ENCODE peak calls at places on chromosome 20, in seven cellular contexts. V is nucleus accumbens, E is iris pigment epithelial cell, X is LoVo, J is ovary, U is BJ, T is spleen. I is an unnamed sample.

GRCh38 chr20:58550661-58551060 is 35.5 kb upstream of the APCDD1L start:
- DNase-seq in X (no peak), V (no peak), E (peak; percentile 98), J (no peak), T (no peak), U (peak; percentile 71), I (peak; percentile 98)

GRCh38 chr20:44618318-44618731 is 33.2 kb downstream of the ADA start:
- DNase-seq in X (no peak), E (no peak), V (no peak), J (no peak), T (peak; percentile 77), U (no peak), I (no peak)

GRCh38 chr20:1810926-1811620 is 84.1 kb upstream of the SIRPA start:
- DNase-seq in J (no peak), V (no peak), E (peak; percentile 37), X (no peak), T (no peak), U (no peak), I (peak; percentile 83)

GRCh38 chr20:44642203-44643153 is 9.0 kb downstream of the ADA start:
- DNase-seq in V (no peak), U (no peak), E (peak; percentile 94), T (peak; percentile 83), J (peak; percentile 55), X (no peak), I (peak; percentile 96)

GRCh38 chr20:5735845-5736530 is 14.2 kb upstream of the SHLD1 start:
- DNase-seq in V (no peak), J (no peak), X (no peak), T (no peak), E (no peak), U (no peak), I (no peak)

GRCh38 chr20:20837574-20838021 is 125.2 kb upstream of the RALGAPA2 start:
- DNase-seq in J (peak; percentile 72), T (no peak), X (peak; percentile 66), V (peak; percentile 39), U (no peak), E (peak; percentile 45), I (peak; percentile 37)

GRCh38 chr20:59634435-59635005 is 30.2 kb downstream of the PHACTR3 start:
- DNase-seq in X (no peak), J (no peak), E (no peak), T (no peak), V (no peak), U (no peak), I (no peak)

GRCh38 chr20:19996970-19997369 is 20.2 kb upstream of the NAA20 start:
- DNase-seq in V (no peak), T (no peak), E (no peak), J (no peak), U (no peak), X (no peak), I (no peak)

GRCh38 chr20:48682529-48683385 is 145.0 kb downstream of the PREX1 start:
- DNase-seq in V (no peak), T (peak; percentile 76), E (peak; percentile 85), X (no peak), U (peak; percentile 87), J (peak; percentile 87), I (peak; percentile 96)

GRCh38 chr20:21511485-21511849 is 2.4 kb downstream of the NKX2-2 start:
- DNase-seq in V (no peak), E (no peak), T (no peak), X (no peak), U (no peak), J (no peak), I (no peak)

GRCh38 chr20:16062661-16063591 is 510.3 kb downstream of the KIF16B start:
- DNase-seq in X (no peak), U (no peak), T (no peak), V (no peak), J (no peak), E (no peak), I (no peak)

GRCh38 chr20:5192570-5193431 is 66.0 kb downstream of the CDS2 start:
- DNase-seq in E (no peak), X (no peak), V (no peak), J (no peak), T (no peak), U (no peak), I (no peak)

GRCh38 chr20:286508-286907 is 4.0 kb downstream of the C20orf96 start:
- DNase-seq in T (no peak), J (no peak), E (no peak), V (no peak), U (no peak), X (no peak), I (no peak)

GRCh38 chr20:38727602-38728236 is 3.4 kb downstream of the SLC32A1 start:
- DNase-seq in J (no peak), U (no peak), E (no peak), X (no peak), T (no peak), V (no peak), I (no peak)

GRCh38 chr20:31608256-31608980 is 3.3 kb downstream of the ID1 start:
- DNase-seq in E (peak; percentile 79), V (no peak), U (no peak), T (peak; percentile 85), J (peak; percentile 80), X (peak; percentile 90), I (peak; percentile 50)

GRCh38 chr20:50034567-50035170 is 51.9 kb downstream of the SNAI1 start:
- DNase-seq in T (no peak), X (no peak), E (peak; percentile 33), J (no peak), V (no peak), U (no peak), I (peak; percentile 62)

GRCh38 chr20:40255368-40255767 is 433.7 kb downstream of the MAFB start:
- DNase-seq in T (no peak), X (no peak), J (no peak), U (no peak), V (no peak), E (no peak), I (no peak)

GRCh38 chr20:63696628-63697356 is at the start of gene TNFRSF6B:
- DNase-seq in J (no peak), X (no peak), U (no peak), V (no peak), E (no peak), T (peak; percentile 81), I (no peak)

GRCh38 chr20:41423026-41423425 is 56.4 kb upstream of the EMILIN3 start:
- DNase-seq in E (peak; percentile 17), V (no peak), J (no peak), X (no peak), T (no peak), U (no peak), I (no peak)

GRCh38 chr20:35467339-35468224 is 12.2 kb downstream of the CEP250 start:
- DNase-seq in E (peak; percentile 54), U (no peak), V (no peak), T (no peak), X (peak; percentile 6), J (peak; percentile 44), I (peak; percentile 83)

I was measured in EH.